ENCODE peak calls at places on chromosomes 4 and X, in six cellular contexts. E, H, J, R, I and C are unnamed samples.

GRCh38 chrX:10505726-10506125 is 114.7 kb downstream of the MID1 start:
- DNase-seq in E (no peak), I (no peak), H (no peak), J (no peak), R (no peak), C (no peak)

GRCh38 chr4:165872443-165873297 is at the start of gene TLL1:
- DNase-seq in E (no peak), R (no peak), J (peak), I (no peak), H (peak), C (no peak)

GRCh38 chr4:171846232-171846631 is 33.0 kb downstream of the GALNTL6 start:
- DNase-seq in J (peak), H (peak), R (no peak), E (no peak), I (peak), C (peak)

GRCh38 chr4:47031011-47031678 is at the start of gene GABRB1:
- DNase-seq in H (peak), J (peak), I (peak), E (peak), R (peak), C (peak)

GRCh38 chrX:108347800-108348199 is 90.4 kb downstream of the COL4A6 start:
- DNase-seq in H (no peak), R (no peak), E (no peak), J (peak), I (no peak), C (no peak)

GRCh38 chr4:183360161-183360919 is 38.1 kb upstream of the CLDN24 start:
- DNase-seq in R (no peak), I (peak), J (no peak), H (peak), E (peak), C (no peak)

GRCh38 chr4:3781193-3781886 is 15.2 kb downstream of the ADRA2C start:
- DNase-seq in E (no peak), I (no peak), R (no peak), J (no peak), H (peak), C (no peak)

GRCh38 chrX:30275498-30275897 is 28.6 kb downstream of the MAGEB1 start:
- DNase-seq in I (no peak), J (no peak), R (no peak), H (peak), E (peak), C (no peak)

GRCh38 chr4:70000713-70001112 is 4.9 kb downstream of the STATH start:
- DNase-seq in R (no peak), I (no peak), E (no peak), J (no peak), H (no peak), C (no peak)

GRCh38 chrX:131746491-131746968 is 202.7 kb downstream of the OR13H1 start:
- DNase-seq in H (peak), I (peak), E (peak), J (no peak), R (no peak), C (peak)